ENCODE peak calls at places on chromosomes 1 and 21, in nine cellular contexts. One of them, this sample, is unnamed.

GRCh38 chr1:229253170-229253974 is 17.5 kb upstream of the RAB4A start:
- DNase-seq in sciatic nerve: no peak
- DNase-seq in activated CD4-positive, alpha-beta memory T cell treated with anti-CD3 and anti-CD28 coated beads, Interleukin-2, amount 10 ng/mL, durations not matched to agents 7 days and 5 days: no peak
- DNase-seq in stimulated activated CD4-positive, alpha-beta T cell treated with anti-CD3 and anti-CD28 coated beads, Interleukin-4, amount 100 ng/mL, for 24 hours: peak
- DNase-seq in RWPE1: peak
- DNase-seq in iris pigment epithelial cell: peak
- DNase-seq in HuH-7: peak
- DNase-seq in stimulated activated CD8-positive, alpha-beta memory T cell treated with anti-CD3 and anti-CD28 coated beads, Interleukin-2, amount 100 ng/mL, for 48 hours: no peak
- DNase-seq in NCI-H446 treated with DMSO at 0.1 percent for 48 hours: no peak
- DNase-seq in this sample: no peak

GRCh38 chr1:241990040-241990439 is 8.9 kb downstream of the MAP1LC3C start:
- DNase-seq in iris pigment epithelial cell: peak
- DNase-seq in RWPE1: peak
- DNase-seq in activated CD4-positive, alpha-beta memory T cell treated with anti-CD3 and anti-CD28 coated beads, Interleukin-2, amount 10 ng/mL, durations not matched to agents 7 days and 5 days: no peak
- DNase-seq in HuH-7: no peak
- DNase-seq in sciatic nerve: peak
- DNase-seq in NCI-H446 treated with DMSO at 0.1 percent for 48 hours: peak
- DNase-seq in stimulated activated CD4-positive, alpha-beta T cell treated with anti-CD3 and anti-CD28 coated beads, Interleukin-4, amount 100 ng/mL, for 24 hours: no peak
- DNase-seq in stimulated activated CD8-positive, alpha-beta memory T cell treated with anti-CD3 and anti-CD28 coated beads, Interleukin-2, amount 100 ng/mL, for 48 hours: no peak
- DNase-seq in this sample: peak

GRCh38 chr1:106747791-106748190 is 308.7 kb upstream of the PRMT6 start:
- DNase-seq in activated CD4-positive, alpha-beta memory T cell treated with anti-CD3 and anti-CD28 coated beads, Interleukin-2, amount 10 ng/mL, durations not matched to agents 7 days and 5 days: no peak
- DNase-seq in stimulated activated CD4-positive, alpha-beta T cell treated with anti-CD3 and anti-CD28 coated beads, Interleukin-4, amount 100 ng/mL, for 24 hours: no peak
- DNase-seq in HuH-7: no peak
- DNase-seq in sciatic nerve: peak
- DNase-seq in NCI-H446 treated with DMSO at 0.1 percent for 48 hours: no peak
- DNase-seq in stimulated activated CD8-positive, alpha-beta memory T cell treated with anti-CD3 and anti-CD28 coated beads, Interleukin-2, amount 100 ng/mL, for 48 hours: no peak
- DNase-seq in RWPE1: no peak
- DNase-seq in iris pigment epithelial cell: no peak
- DNase-seq in this sample: no peak

GRCh38 chr1:223844962-223845809 is 561 bp downstream of the TP53BP2 start:
- DNase-seq in NCI-H446 treated with DMSO at 0.1 percent for 48 hours: no peak
- DNase-seq in RWPE1: no peak
- DNase-seq in sciatic nerve: peak
- DNase-seq in HuH-7: peak
- DNase-seq in activated CD4-positive, alpha-beta memory T cell treated with anti-CD3 and anti-CD28 coated beads, Interleukin-2, amount 10 ng/mL, durations not matched to agents 7 days and 5 days: peak
- DNase-seq in stimulated activated CD8-positive, alpha-beta memory T cell treated with anti-CD3 and anti-CD28 coated beads, Interleukin-2, amount 100 ng/mL, for 48 hours: peak
- DNase-seq in stimulated activated CD4-positive, alpha-beta T cell treated with anti-CD3 and anti-CD28 coated beads, Interleukin-4, amount 100 ng/mL, for 24 hours: peak
- DNase-seq in iris pigment epithelial cell: peak
- DNase-seq in this sample: no peak

GRCh38 chr21:39483917-39484316 is 32.1 kb downstream of the SH3BGR start:
- DNase-seq in sciatic nerve: no peak
- DNase-seq in HuH-7: no peak
- DNase-seq in iris pigment epithelial cell: peak
- DNase-seq in activated CD4-positive, alpha-beta memory T cell treated with anti-CD3 and anti-CD28 coated beads, Interleukin-2, amount 10 ng/mL, durations not matched to agents 7 days and 5 days: no peak
- DNase-seq in RWPE1: no peak
- DNase-seq in stimulated activated CD8-positive, alpha-beta memory T cell treated with anti-CD3 and anti-CD28 coated beads, Interleukin-2, amount 100 ng/mL, for 48 hours: no peak
- DNase-seq in NCI-H446 treated with DMSO at 0.1 percent for 48 hours: no peak
- DNase-seq in stimulated activated CD4-positive, alpha-beta T cell treated with anti-CD3 and anti-CD28 coated beads, Interleukin-4, amount 100 ng/mL, for 24 hours: no peak
- DNase-seq in this sample: no peak

GRCh38 chr21:31446206-31446900 is 102.3 kb upstream of the TIAM1 start:
- DNase-seq in stimulated activated CD8-positive, alpha-beta memory T cell treated with anti-CD3 and anti-CD28 coated beads, Interleukin-2, amount 100 ng/mL, for 48 hours: peak
- DNase-seq in NCI-H446 treated with DMSO at 0.1 percent for 48 hours: no peak
- DNase-seq in stimulated activated CD4-positive, alpha-beta T cell treated with anti-CD3 and anti-CD28 coated beads, Interleukin-4, amount 100 ng/mL, for 24 hours: peak
- DNase-seq in iris pigment epithelial cell: no peak
- DNase-seq in RWPE1: no peak
- DNase-seq in activated CD4-positive, alpha-beta memory T cell treated with anti-CD3 and anti-CD28 coated beads, Interleukin-2, amount 10 ng/mL, durations not matched to agents 7 days and 5 days: peak
- DNase-seq in HuH-7: no peak
- DNase-seq in sciatic nerve: no peak
- DNase-seq in this sample: no peak

GRCh38 chr1:232045571-232045970 is 419.0 kb downstream of the DISC1 start:
- DNase-seq in sciatic nerve: no peak
- DNase-seq in NCI-H446 treated with DMSO at 0.1 percent for 48 hours: no peak
- DNase-seq in activated CD4-positive, alpha-beta memory T cell treated with anti-CD3 and anti-CD28 coated beads, Interleukin-2, amount 10 ng/mL, durations not matched to agents 7 days and 5 days: no peak
- DNase-seq in HuH-7: no peak
- DNase-seq in stimulated activated CD8-positive, alpha-beta memory T cell treated with anti-CD3 and anti-CD28 coated beads, Interleukin-2, amount 100 ng/mL, for 48 hours: no peak
- DNase-seq in RWPE1: peak
- DNase-seq in stimulated activated CD4-positive, alpha-beta T cell treated with anti-CD3 and anti-CD28 coated beads, Interleukin-4, amount 100 ng/mL, for 24 hours: no peak
- DNase-seq in iris pigment epithelial cell: no peak
- DNase-seq in this sample: no peak

GRCh38 chr1:154320882-154321608 is at the start of gene AQP10:
- DNase-seq in stimulated activated CD8-positive, alpha-beta memory T cell treated with anti-CD3 and anti-CD28 coated beads, Interleukin-2, amount 100 ng/mL, for 48 hours: no peak
- DNase-seq in HuH-7: peak
- DNase-seq in iris pigment epithelial cell: peak
- DNase-seq in stimulated activated CD4-positive, alpha-beta T cell treated with anti-CD3 and anti-CD28 coated beads, Interleukin-4, amount 100 ng/mL, for 24 hours: no peak
- DNase-seq in activated CD4-positive, alpha-beta memory T cell treated with anti-CD3 and anti-CD28 coated beads, Interleukin-2, amount 10 ng/mL, durations not matched to agents 7 days and 5 days: no peak
- DNase-seq in NCI-H446 treated with DMSO at 0.1 percent for 48 hours: no peak
- DNase-seq in sciatic nerve: no peak
- DNase-seq in RWPE1: no peak
- DNase-seq in this sample: no peak

GRCh38 chr1:37474051-37474696 is at the start of gene ZC3H12A:
- DNase-seq in NCI-H446 treated with DMSO at 0.1 percent for 48 hours: peak
- DNase-seq in activated CD4-positive, alpha-beta memory T cell treated with anti-CD3 and anti-CD28 coated beads, Interleukin-2, amount 10 ng/mL, durations not matched to agents 7 days and 5 days: peak
- DNase-seq in RWPE1: peak
- DNase-seq in HuH-7: peak
- DNase-seq in iris pigment epithelial cell: peak
- DNase-seq in stimulated activated CD4-positive, alpha-beta T cell treated with anti-CD3 and anti-CD28 coated beads, Interleukin-4, amount 100 ng/mL, for 24 hours: peak
- DNase-seq in sciatic nerve: peak
- DNase-seq in stimulated activated CD8-positive, alpha-beta memory T cell treated with anti-CD3 and anti-CD28 coated beads, Interleukin-2, amount 100 ng/mL, for 48 hours: peak
- DNase-seq in this sample: peak

GRCh38 chr1:202835548-202836072 is 24.9 kb downstream of the PCAT6 start:
- DNase-seq in HuH-7: no peak
- DNase-seq in stimulated activated CD4-positive, alpha-beta T cell treated with anti-CD3 and anti-CD28 coated beads, Interleukin-4, amount 100 ng/mL, for 24 hours: peak
- DNase-seq in NCI-H446 treated with DMSO at 0.1 percent for 48 hours: no peak
- DNase-seq in activated CD4-positive, alpha-beta memory T cell treated with anti-CD3 and anti-CD28 coated beads, Interleukin-2, amount 10 ng/mL, durations not matched to agents 7 days and 5 days: peak
- DNase-seq in RWPE1: no peak
- DNase-seq in sciatic nerve: no peak
- DNase-seq in iris pigment epithelial cell: peak
- DNase-seq in stimulated activated CD8-positive, alpha-beta memory T cell treated with anti-CD3 and anti-CD28 coated beads, Interleukin-2, amount 100 ng/mL, for 48 hours: no peak
- DNase-seq in this sample: no peak

GRCh38 chr21:42276076-42276475 is 39.1 kb downstream of the TFF3 start:
- DNase-seq in sciatic nerve: no peak
- DNase-seq in stimulated activated CD4-positive, alpha-beta T cell treated with anti-CD3 and anti-CD28 coated beads, Interleukin-4, amount 100 ng/mL, for 24 hours: no peak
- DNase-seq in RWPE1: no peak
- DNase-seq in activated CD4-positive, alpha-beta memory T cell treated with anti-CD3 and anti-CD28 coated beads, Interleukin-2, amount 10 ng/mL, durations not matched to agents 7 days and 5 days: no peak
- DNase-seq in NCI-H446 treated with DMSO at 0.1 percent for 48 hours: no peak
- DNase-seq in iris pigment epithelial cell: no peak
- DNase-seq in stimulated activated CD8-positive, alpha-beta memory T cell treated with anti-CD3 and anti-CD28 coated beads, Interleukin-2, amount 100 ng/mL, for 48 hours: no peak
- DNase-seq in HuH-7: no peak
- DNase-seq in this sample: no peak

GRCh38 chr1:157968503-157968902 is 24.9 kb upstream of the KIRREL1 start:
- DNase-seq in NCI-H446 treated with DMSO at 0.1 percent for 48 hours: peak
- DNase-seq in sciatic nerve: no peak
- DNase-seq in RWPE1: peak
- DNase-seq in iris pigment epithelial cell: peak
- DNase-seq in stimulated activated CD8-positive, alpha-beta memory T cell treated with anti-CD3 and anti-CD28 coated beads, Interleukin-2, amount 100 ng/mL, for 48 hours: no peak
- DNase-seq in HuH-7: no peak
- DNase-seq in activated CD4-positive, alpha-beta memory T cell treated with anti-CD3 and anti-CD28 coated beads, Interleukin-2, amount 10 ng/mL, durations not matched to agents 7 days and 5 days: no peak
- DNase-seq in stimulated activated CD4-positive, alpha-beta T cell treated with anti-CD3 and anti-CD28 coated beads, Interleukin-4, amount 100 ng/mL, for 24 hours: no peak
- DNase-seq in this sample: no peak

This sample was measured in aorta.